ENCODE peak calls at places on chromosome 6, in four cellular contexts. S, V, W and E are unnamed samples.

GRCh38 chr6:163457637-163458561 is 43.4 kb downstream of the QKI start:
- DNase-seq in S (no peak), W (peak; percentile 97), V (peak; percentile 93), E (peak; percentile 96)

GRCh38 chr6:159170333-159170672 is 1.1 kb downstream of the FNDC1 start:
- DNase-seq in V (peak; percentile 9), S (no peak), W (peak; percentile 71), E (no peak)

GRCh38 chr6:117676577-117677218 is 1.4 kb downstream of the NUS1 start:
- DNase-seq in V (peak; percentile 27), W (peak; percentile 23), S (no peak), E (peak; percentile 14)

GRCh38 chr6:81166770-81167169 is 585.7 kb downstream of the TENT5A start:
- DNase-seq in W (peak; percentile 83), V (peak; percentile 46), S (no peak), E (peak; percentile 33)

GRCh38 chr6:160040055-160040454 is 71.2 kb downstream of the IGF2R start:
- DNase-seq in S (no peak), W (no peak), V (no peak), E (no peak)

GRCh38 chr6:29850011-29850553 is 22.5 kb downstream of the HLA-G start:
- DNase-seq in V (peak; percentile 6), W (no peak), S (no peak), E (peak; percentile 29)

GRCh38 chr6:26064619-26065257 is 22.5 kb upstream of the HFE start:
- DNase-seq in S (no peak), W (peak; percentile 80), V (peak; percentile 56), E (peak; percentile 73)

GRCh38 chr6:52065621-52066020 is 21.8 kb downstream of the PKHD1 start:
- DNase-seq in V (no peak), S (no peak), W (no peak), E (no peak)

GRCh38 chr6:170147056-170147787 is 143.7 kb downstream of the DLL1 start:
- DNase-seq in W (no peak), S (no peak), V (no peak), E (no peak)

GRCh38 chr6:2765896-2766766 is 938 bp downstream of the WRNIP1 start:
- DNase-seq in S (no peak), W (peak; percentile 40), V (peak; percentile 44), E (peak; percentile 47)

GRCh38 chr6:3825851-3826581 is 23.2 kb upstream of the FAM50B start:
- DNase-seq in V (peak; percentile 99), S (peak; percentile 92), W (peak; percentile 97), E (peak; percentile 98)

GRCh38 chr6:167778497-167779122 is 48.1 kb upstream of the AFDN start:
- DNase-seq in W (no peak), S (no peak), V (no peak), E (no peak)

GRCh38 chr6:56756791-56757582 is 114.3 kb upstream of the DST start:
- DNase-seq in V (peak; percentile 54), W (no peak), S (no peak), E (no peak)

GRCh38 chr6:63764318-63764916 is 128.8 kb downstream of the PHF3 start:
- DNase-seq in W (peak; percentile 70), S (no peak), V (peak; percentile 59), E (peak; percentile 72)

GRCh38 chr6:146862508-146862919 is 263.7 kb downstream of the ADGB start:
- DNase-seq in W (no peak), V (no peak), S (no peak), E (no peak)

GRCh38 chr6:127352519-127352918 is 9.1 kb upstream of the ECHDC1 start:
- DNase-seq in W (no peak), V (no peak), S (no peak), E (no peak)

GRCh38 chr6:43708857-43709653 is 21.5 kb upstream of the MRPS18A start:
- DNase-seq in S (peak; percentile 62), W (peak; percentile 91), V (peak; percentile 97), E (peak; percentile 95)

GRCh38 chr6:13446371-13446770 is 41.0 kb downstream of the GFOD1 start:
- DNase-seq in S (no peak), W (no peak), V (no peak), E (no peak)

GRCh38 chr6:7975764-7976146 is 65.2 kb upstream of the TXNDC5 start:
- DNase-seq in V (peak; percentile 38), W (peak; percentile 48), S (no peak), E (peak; percentile 21)

GRCh38 chr6:143596857-143597256 is 80.9 kb upstream of the PHACTR2 start:
- DNase-seq in V (peak; percentile 86), S (peak; percentile 28), W (peak; percentile 92), E (peak; percentile 97)

GRCh38 chr6:128336436-128337095 is 183.8 kb downstream of the PTPRK start:
- DNase-seq in W (no peak), V (peak; percentile 47), S (no peak), E (peak; percentile 30)

GRCh38 chr6:5084787-5085637 is at the start of gene PPP1R3G:
- DNase-seq in V (peak; percentile 79), W (peak; percentile 80), S (peak; percentile 71), E (peak; percentile 64)

GRCh38 chr6:169984181-169985120 is 233.0 kb downstream of the ERMARD start:
- DNase-seq in W (no peak), V (no peak), S (no peak), E (no peak)

GRCh38 chr6:7542878-7543394 is 1.5 kb downstream of the DSP start:
- DNase-seq in S (no peak), V (peak; percentile 44), W (peak; percentile 57), E (peak; percentile 56)

GRCh38 chr6:4459032-4459431 is 317.2 kb upstream of the CDYL start:
- DNase-seq in S (no peak), V (peak; percentile 84), W (peak; percentile 80), E (peak; percentile 92)

GRCh38 chr6:38876470-38876869 is 161.4 kb downstream of the DNAH8 start:
- DNase-seq in W (peak; percentile 4), S (no peak), V (no peak), E (peak; percentile 10)

GRCh38 chr6:4664117-4664626 is 112.0 kb upstream of the CDYL start:
- DNase-seq in W (peak; percentile 82), S (peak; percentile 90), V (peak; percentile 68), E (peak; percentile 93)

GRCh38 chr6:11604215-11604614 is 66.7 kb downstream of the TMEM170B start:
- DNase-seq in V (no peak), W (no peak), S (no peak), E (no peak)
- H3K4me3 ChIP-seq in V (no peak overlapping the region), W (no peak overlapping the region), S (no peak overlapping the region), E (no peak overlapping the region)

DNA sequence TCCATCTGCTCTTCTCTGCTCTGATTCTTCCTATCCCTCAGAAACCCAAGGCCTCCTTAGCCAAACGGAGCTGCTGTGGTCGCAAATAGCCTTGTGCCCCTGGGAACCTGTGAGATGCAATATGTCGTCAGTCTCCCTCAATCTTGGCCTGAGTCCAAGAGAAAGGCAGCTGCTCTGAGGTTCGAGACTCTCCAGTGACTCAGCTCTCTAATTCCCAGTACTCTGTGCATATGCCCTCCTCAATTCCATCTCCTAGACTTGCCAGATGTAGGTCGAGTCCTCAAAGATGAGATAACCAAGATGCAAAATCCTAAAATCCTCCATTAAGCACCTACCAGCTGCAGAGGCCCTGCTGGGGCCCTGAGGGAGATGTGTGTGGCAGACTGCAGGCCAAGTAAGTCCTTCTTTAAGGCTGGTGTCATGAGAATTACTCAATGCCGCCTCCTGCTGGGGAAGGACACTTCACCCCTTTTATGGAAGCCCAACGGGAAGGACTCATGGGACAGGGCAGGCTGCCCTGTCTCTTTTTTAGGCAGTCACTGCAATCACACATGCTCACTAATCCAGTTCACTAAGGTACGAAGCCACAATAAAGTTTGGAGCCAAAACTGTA is 28.5 kb downstream of the C6orf15 start:
- DNase-seq in S (no peak), V (peak; percentile 87), W (peak; percentile 90), E (peak; percentile 91)
- TF ChIP-seq CTCF in S (no peak), V (no peak), W (peak; percentile 63), E (peak; percentile 62)

GRCh38 chr6:156698239-156699016 is 78.8 kb upstream of the ARID1B start:
- DNase-seq in S (no peak), W (no peak), V (no peak), E (no peak)
- H3K4me3 ChIP-seq in S (no peak overlapping the region), W (no peak overlapping the region), V (no peak overlapping the region), E (no peak overlapping the region)

DNA sequence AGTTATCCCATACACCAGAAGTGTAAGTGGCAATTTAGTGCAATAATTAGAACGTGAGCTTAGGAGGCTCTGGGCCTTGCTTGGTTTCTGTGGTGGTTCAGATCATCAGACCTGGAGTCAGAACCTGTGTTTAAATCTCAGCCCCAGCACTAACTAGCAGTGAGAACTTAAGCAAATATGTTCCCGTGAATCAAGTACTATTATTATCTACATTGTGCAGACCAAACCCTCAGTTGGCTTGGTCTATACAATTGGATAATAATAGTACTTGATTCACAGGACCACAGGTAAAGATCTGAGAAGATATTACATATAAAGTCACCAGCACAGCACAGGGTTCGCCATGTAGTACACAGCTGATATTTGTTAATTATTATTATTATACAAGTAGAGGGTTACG is 93.1 kb downstream of the SIM1 start:
- DNase-seq in S (no peak), W (no peak), V (no peak), E (no peak)
- TF ChIP-seq CTCF in S (no peak), W (no peak), V (no peak), E (no peak)

GRCh38 chr6:152127429-152128165 is 320.1 kb downstream of the ESR1 start:
- DNase-seq in S (no peak), W (no peak), V (no peak), E (no peak)

GRCh38 chr6:152124432-152125074 is 317.1 kb downstream of the ESR1 start:
- DNase-seq in W (peak; percentile 88), V (peak; percentile 77), S (no peak), E (peak; percentile 82)

GRCh38 chr6:152130441-152130840 is 323.0 kb downstream of the ESR1 start:
- DNase-seq in W (no peak), V (peak; percentile 31), S (no peak), E (peak; percentile 10)

GRCh38 chr6:152129606-152130249 is 322.2 kb downstream of the ESR1 start:
- DNase-seq in S (no peak), V (peak; percentile 92), W (peak; percentile 48), E (peak; percentile 48)
- H3K4me3 ChIP-seq in S (peak overlapping the region; percentile 33), V (peak overlapping the region; percentile 48), W (no peak overlapping the region), E (peak overlapping the region; percentile 28)

DNA sequence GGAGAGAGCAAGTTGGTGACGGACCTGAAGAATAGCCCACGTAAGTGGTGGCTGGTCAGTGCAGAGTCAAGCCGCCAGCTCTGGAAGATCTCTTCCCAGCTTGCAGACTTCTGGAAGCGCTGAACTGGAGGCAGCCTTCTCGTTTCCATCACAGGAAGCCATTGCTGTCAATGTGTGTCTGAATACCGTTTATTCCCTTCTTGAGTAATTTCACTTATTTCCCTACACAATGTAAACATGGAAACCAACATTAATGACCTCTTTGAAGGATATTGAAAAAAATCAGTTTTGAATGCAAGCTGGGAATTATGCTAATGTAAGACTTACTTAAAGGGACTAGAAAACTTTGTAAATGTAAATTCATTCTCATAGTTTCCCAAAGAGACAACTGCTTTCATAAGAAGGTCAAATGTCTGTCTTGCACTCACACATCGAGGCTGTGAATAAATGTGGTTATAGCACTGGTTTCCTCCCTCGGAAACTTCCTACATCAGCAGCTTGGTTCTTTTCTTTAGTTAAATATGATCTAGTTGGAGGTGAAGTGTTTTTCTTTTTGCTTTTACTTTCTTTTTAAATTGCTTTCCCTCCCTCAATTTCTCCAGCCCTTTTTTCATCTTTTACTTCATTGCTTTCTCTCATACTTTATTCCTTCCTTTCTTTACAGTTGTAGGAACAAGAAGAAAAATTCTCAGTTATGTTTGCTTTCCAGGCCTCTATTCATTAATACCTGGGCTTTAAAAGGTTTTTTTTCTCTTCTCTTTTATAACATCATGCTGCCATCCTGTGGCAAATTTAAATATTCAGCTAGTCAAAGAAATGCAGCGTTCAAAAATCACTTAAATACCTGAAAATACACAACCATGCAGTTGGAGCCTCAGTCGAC is 108.2 kb downstream of the TNFAIP3 start:
- DNase-seq in W (peak; percentile 59), V (peak; percentile 18), S (no peak), E (peak; percentile 66)
- TF ChIP-seq CTCF in W (peak; percentile 41), V (peak; percentile 18), S (peak; percentile 14), E (peak; percentile 31)

GRCh38 chr6:98824163-98824906 is 10.0 kb upstream of the POU3F2 start:
- DNase-seq in V (no peak), W (no peak), S (no peak), E (no peak)
- H3K4me3 ChIP-seq in V (no peak overlapping the region), W (no peak overlapping the region), S (no peak overlapping the region), E (no peak overlapping the region)